ENCODE peak calls at places on chromosomes 1 and 21, in four cellular contexts. T, Z, M and G are unnamed samples.
A peak's percentile ranks its signal among the peaks of the same experiment; 100 is the strongest.

GRCh38 chr1:22317231-22317919 is 134.3 kb upstream of the ZBTB40 start:
- DNase-seq in T (no peak), Z (no peak), M (no peak), G (no peak)

GRCh38 chr1:109864960-109865611 is 45.6 kb upstream of the CSF1 start:
- DNase-seq in T (peak; percentile 78), Z (no peak), M (peak; percentile 59), G (no peak)

GRCh38 chr1:93702102-93702827 is 20.6 kb upstream of the BCAR3 start:
- DNase-seq in T (no peak), Z (no peak), M (no peak), G (no peak)

GRCh38 chr1:33455537-33456301 is 16.7 kb upstream of the ZSCAN20 start:
- DNase-seq in T (peak; percentile 74), Z (no peak), M (no peak), G (peak; percentile 41)

GRCh38 chr1:209095627-209096595 is 487.6 kb upstream of the CAMK1G start:
- DNase-seq in T (peak; percentile 85), Z (no peak), M (no peak), G (no peak)

GRCh38 chr1:65527211-65527610 is 106.7 kb downstream of the LEPR start:
- DNase-seq in T (peak; percentile 81), Z (no peak), M (no peak), G (no peak)

GRCh38 chr1:79617777-79618176 is 611.2 kb upstream of the ADGRL4 start:
- DNase-seq in T (no peak), Z (no peak), M (no peak), G (no peak)

GRCh38 chr1:177163844-177164379 is 600 bp downstream of the ASTN1 start:
- DNase-seq in T (no peak), Z (no peak), M (no peak), G (no peak)

GRCh38 chr1:230898144-230898543 is 29.8 kb upstream of the C1orf198 start:
- DNase-seq in T (no peak), Z (no peak), M (no peak), G (no peak)

GRCh38 chr1:117301906-117302305 is 65.3 kb upstream of the MAN1A2 start:
- DNase-seq in T (no peak), Z (no peak), M (no peak), G (no peak)

GRCh38 chr1:23224721-23225648 is 7.7 kb upstream of the HTR1D start:
- DNase-seq in T (peak; percentile 52), Z (no peak), M (no peak), G (no peak)

GRCh38 chr1:163774390-163774789 is 452.6 kb downstream of the NUF2 start:
- DNase-seq in T (no peak), Z (no peak), M (peak; percentile 22), G (no peak)

GRCh38 chr1:228735871-228736586 is 750 bp downstream of the RHOU start:
- DNase-seq in T (no peak), Z (no peak), M (peak; percentile 59), G (peak; percentile 44)

GRCh38 chr1:7117599-7118281 is 332.5 kb downstream of the CAMTA1 start:
- DNase-seq in T (peak; percentile 97), Z (no peak), M (no peak), G (no peak)

GRCh38 chr1:24724345-24725208 is 20.7 kb upstream of the CLIC4 start:
- DNase-seq in T (peak; percentile 78), Z (no peak), M (no peak), G (no peak)

GRCh38 chr1:158819461-158820443 is 11.4 kb upstream of the MNDA start:
- DNase-seq in T (peak; percentile 8), Z (no peak), M (no peak), G (peak; percentile 6)

GRCh38 chr1:230109871-230110667 is 43.0 kb downstream of the GALNT2 start:
- DNase-seq in T (no peak), Z (no peak), M (no peak), G (peak; percentile 15)

GRCh38 chr1:31765516-31765915 is 1.4 kb upstream of the ADGRB2 start:
- DNase-seq in T (no peak), Z (no peak), M (no peak), G (no peak)

GRCh38 chr1:25581764-25582163 is 34.8 kb upstream of the MAN1C1 start:
- DNase-seq in T (no peak), Z (no peak), M (no peak), G (no peak)

GRCh38 chr1:181680871-181681270 is 197.6 kb downstream of the CACNA1E start:
- DNase-seq in T (no peak), Z (no peak), M (no peak), G (no peak)

GRCh38 chr1:206664740-206665139 is 20.0 kb upstream of the MAPKAPK2 start:
- DNase-seq in T (no peak), Z (no peak), M (no peak), G (no peak)

GRCh38 chr1:2894381-2895041 is 93.0 kb upstream of the TTC34 start:
- DNase-seq in T (no peak), Z (no peak), M (no peak), G (peak; percentile 35)

GRCh38 chr1:29415156-29415830 is 179.0 kb downstream of the PTPRU start:
- DNase-seq in T (no peak), Z (no peak), M (no peak), G (no peak)

GRCh38 chr1:6438047-6438525 is 13.5 kb downstream of the ESPN start:
- DNase-seq in T (peak; percentile 20), Z (no peak), M (peak; percentile 57), G (peak; percentile 68)

GRCh38 chr1:118337346-118337745 is 152.3 kb upstream of the SPAG17 start:
- DNase-seq in T (no peak), Z (no peak), M (no peak), G (no peak)

DNA sequence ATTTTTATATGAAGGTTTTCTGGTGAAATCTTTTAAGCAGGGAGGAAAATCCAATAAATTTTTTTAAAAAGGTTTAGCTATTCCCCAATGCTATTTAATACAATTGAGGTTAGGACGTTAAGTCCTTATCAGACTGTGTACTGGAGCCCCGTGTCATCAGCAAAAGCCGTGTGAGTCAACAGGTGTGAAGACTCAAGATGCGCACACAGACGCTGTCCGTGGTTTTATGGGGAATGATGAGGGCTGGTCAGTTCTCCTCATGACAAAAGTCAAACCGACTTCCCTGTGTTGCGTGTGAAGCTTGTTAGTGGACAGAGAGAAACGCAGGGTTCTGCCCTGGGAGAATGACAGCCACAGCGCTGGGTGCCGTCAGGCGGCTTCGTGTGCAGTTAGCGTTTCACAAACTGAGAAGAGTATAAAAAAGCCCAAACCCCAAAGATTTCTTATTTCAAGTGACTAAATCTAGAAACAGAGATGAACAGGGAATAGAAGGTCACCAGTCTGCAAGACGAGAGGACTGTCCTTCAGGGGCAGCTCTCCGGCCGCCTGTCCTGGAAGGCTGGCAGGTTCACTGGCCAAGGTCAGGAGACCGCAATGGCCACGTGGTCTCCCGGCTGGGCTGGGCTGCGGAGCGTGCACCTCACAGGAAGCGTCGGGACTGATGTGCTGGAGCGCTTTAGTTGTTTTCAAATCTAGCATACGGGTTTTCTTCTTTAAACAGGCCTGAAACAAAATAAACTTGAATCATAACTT is 22.4 kb downstream of the PTTG1IP start:
- DNase-seq in T (no peak), Z (no peak), M (no peak), G (no peak)
- H3K4me1 ChIP-seq in T (peaks cover 9% of the 10 kb centered on the region), Z (peaks cover 6% of the 10 kb centered on the region), M (peaks cover 6% of the 10 kb centered on the region), G (peaks cover 42% of the 10 kb centered on the region)

DNA sequence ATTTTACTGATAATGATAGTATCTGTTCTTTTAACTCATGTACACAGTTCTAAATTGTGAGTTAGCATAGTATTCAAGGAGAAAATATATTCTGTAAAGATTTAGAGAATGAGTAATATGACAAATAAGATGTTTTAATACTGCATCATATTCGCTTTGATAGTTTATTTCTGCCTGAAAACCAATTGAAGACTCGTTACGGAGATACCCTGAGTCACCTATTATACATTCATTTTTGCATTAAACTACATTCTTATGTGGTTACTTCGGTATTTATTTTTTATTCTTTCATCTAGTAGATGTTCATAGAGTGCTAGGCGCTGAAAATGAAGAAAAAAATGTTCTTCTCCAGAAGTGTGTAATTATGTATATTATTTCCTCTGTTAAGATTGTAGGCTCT is 5.3 kb downstream of the UHMK1 start:
- DNase-seq in T (peak; percentile 68), Z (no peak), M (no peak), G (no peak)
- H3K4me3 ChIP-seq in T (no peak overlapping the region), Z (no peak overlapping the region), M (no peak overlapping the region), G (no peak overlapping the region)

DNA sequence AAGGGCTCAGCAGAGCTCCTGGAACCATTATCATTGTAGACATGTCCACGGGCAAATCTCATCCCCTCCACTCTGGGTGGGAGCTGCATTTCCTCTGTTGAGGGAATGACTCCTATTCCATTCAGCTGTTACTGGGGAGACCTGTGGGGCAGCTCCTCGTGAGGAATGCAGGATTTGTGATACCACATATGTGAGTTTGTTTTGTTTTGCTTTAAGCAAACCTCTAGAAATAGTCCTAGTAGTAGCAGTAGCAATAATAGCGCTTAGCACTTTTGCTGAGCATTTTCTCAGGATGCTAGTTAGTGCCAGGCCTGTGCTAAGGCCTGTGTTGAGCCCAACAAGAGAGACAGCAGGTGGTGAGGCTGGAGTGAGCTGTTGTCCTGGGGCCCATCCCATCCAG is 10.8 kb downstream of the OLIG1 start:
- DNase-seq in T (no peak), Z (no peak), M (no peak), G (no peak)
- H3K4me1 ChIP-seq in T (peaks cover 8% of the 10 kb centered on the region), Z (no peaks in the 10 kb centered on the region), M (no peaks in the 10 kb centered on the region), G (no peaks in the 10 kb centered on the region)

GRCh38 chr1:67536957-67537646 is 106.9 kb upstream of the SERBP1 start:
- DNase-seq in T (no peak), Z (no peak), M (no peak), G (no peak)
- H3K4me3 ChIP-seq in T (no peak overlapping the region), Z (no peak overlapping the region), M (no peak overlapping the region), G (no peak overlapping the region)

GRCh38 chr1:157562515-157562914 is 10.2 kb upstream of the FCRL5 start:
- DNase-seq in T (no peak), Z (no peak), M (no peak), G (no peak)

DNA sequence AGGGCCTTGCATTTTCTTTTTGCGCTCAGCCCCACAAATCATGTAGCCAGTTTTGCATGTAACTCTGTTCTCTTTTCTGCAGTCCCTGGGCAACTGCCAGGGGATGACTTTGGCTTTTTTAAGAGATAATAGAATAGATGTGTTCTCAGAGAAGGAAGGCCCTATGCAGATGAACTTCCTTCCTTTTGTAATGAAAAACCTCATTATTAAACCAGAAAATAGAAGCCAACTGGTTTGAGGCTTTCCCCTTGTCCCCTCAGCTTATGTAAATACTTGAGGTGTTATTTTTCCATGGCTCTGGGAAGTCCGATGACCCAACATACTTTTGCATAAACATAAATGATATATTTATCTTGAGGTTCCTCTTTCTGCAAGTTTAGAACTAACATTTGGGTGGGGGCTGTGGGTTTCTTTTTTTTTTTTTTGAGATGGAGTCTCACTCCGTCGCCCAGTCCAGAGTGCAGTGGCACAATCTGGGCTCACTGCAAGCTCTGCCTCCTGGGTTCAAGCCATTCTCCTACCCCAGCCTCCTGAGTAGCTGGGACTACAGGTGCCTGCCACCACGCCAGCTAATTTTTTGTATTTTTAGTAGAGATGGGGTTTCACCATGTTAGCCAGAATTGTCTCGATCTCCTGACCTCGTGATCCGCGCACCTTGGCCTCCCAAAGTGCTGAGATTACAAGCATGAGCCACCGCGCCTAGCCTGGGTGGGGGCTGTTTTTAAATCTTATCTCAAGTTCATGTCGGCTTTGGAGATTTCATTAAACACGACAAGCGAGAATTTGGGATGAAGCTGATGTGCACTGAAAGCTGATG is 14.4 kb upstream of the FCRL5 start:
- DNase-seq in T (no peak), Z (no peak), M (no peak), G (no peak)
- H3K4me1 ChIP-seq in T (no peaks in the 10 kb centered on the region), Z (no peaks in the 10 kb centered on the region), M (no peaks in the 10 kb centered on the region), G (no peaks in the 10 kb centered on the region)

GRCh38 chr1:53172751-53173498 is 23.7 kb upstream of the CPT2 start:
- DNase-seq in T (no peak), Z (no peak), M (no peak), G (no peak)
- H3K4me3 ChIP-seq in T (no peak overlapping the region), Z (no peak overlapping the region), M (no peak overlapping the region), G (no peak overlapping the region)